ENCODE peak calls at places on chromosomes 3 and 15, in six cellular contexts. One of them, this sample, is unnamed.
A peak's percentile ranks its signal among the peaks of the same experiment; 100 is the strongest.

GRCh38 chr15:79724312-79724711 is 172.5 kb downstream of the MTHFS start:
- DNase-seq in endothelial cell of umbilical vein: no peak
- DNase-seq in non-pigmented ciliary epithelial cell: peak; percentile 23
- DNase-seq in HFFc6: peak; percentile 25
- DNase-seq in activated CD8-positive, alpha-beta T cell treated with anti-CD3 and anti-CD28 coated beads, Interleukin-2, amount 10 ng/mL, durations not matched to agents 7 days and 5 days: no peak
- DNase-seq in HL-60: no peak
- DNase-seq in this sample: no peak

GRCh38 chr3:9151240-9151639 is 98.2 kb downstream of the SRGAP3 start:
- DNase-seq in endothelial cell of umbilical vein: no peak
- DNase-seq in non-pigmented ciliary epithelial cell: no peak
- DNase-seq in HFFc6: peak; percentile 22
- DNase-seq in activated CD8-positive, alpha-beta T cell treated with anti-CD3 and anti-CD28 coated beads, Interleukin-2, amount 10 ng/mL, durations not matched to agents 7 days and 5 days: no peak
- DNase-seq in HL-60: no peak
- DNase-seq in this sample: peak; percentile 21

GRCh38 chr3:136604961-136605360 is 147.2 kb downstream of the STAG1 start:
- DNase-seq in endothelial cell of umbilical vein: no peak
- DNase-seq in non-pigmented ciliary epithelial cell: no peak
- DNase-seq in HFFc6: no peak
- DNase-seq in activated CD8-positive, alpha-beta T cell treated with anti-CD3 and anti-CD28 coated beads, Interleukin-2, amount 10 ng/mL, durations not matched to agents 7 days and 5 days: no peak
- DNase-seq in HL-60: no peak
- DNase-seq in this sample: no peak

GRCh38 chr3:126545544-126545943 is 13.2 kb downstream of the C3orf22 start:
- DNase-seq in endothelial cell of umbilical vein: no peak
- DNase-seq in non-pigmented ciliary epithelial cell: no peak
- DNase-seq in HFFc6: no peak
- DNase-seq in activated CD8-positive, alpha-beta T cell treated with anti-CD3 and anti-CD28 coated beads, Interleukin-2, amount 10 ng/mL, durations not matched to agents 7 days and 5 days: no peak
- DNase-seq in HL-60: no peak
- DNase-seq in this sample: no peak

GRCh38 chr3:48564022-48564421 is 441 bp upstream of the UCN2 start:
- DNase-seq in endothelial cell of umbilical vein: peak; percentile 61
- DNase-seq in non-pigmented ciliary epithelial cell: no peak
- DNase-seq in HFFc6: peak; percentile 77
- DNase-seq in activated CD8-positive, alpha-beta T cell treated with anti-CD3 and anti-CD28 coated beads, Interleukin-2, amount 10 ng/mL, durations not matched to agents 7 days and 5 days: peak; percentile 46
- DNase-seq in HL-60: peak; percentile 54
- DNase-seq in this sample: peak; percentile 72

GRCh38 chr15:74642724-74643367 is 27.2 kb downstream of the CLK3 start:
- DNase-seq in endothelial cell of umbilical vein: peak; percentile 87
- DNase-seq in non-pigmented ciliary epithelial cell: peak; percentile 20
- DNase-seq in HFFc6: peak; percentile 19
- DNase-seq in activated CD8-positive, alpha-beta T cell treated with anti-CD3 and anti-CD28 coated beads, Interleukin-2, amount 10 ng/mL, durations not matched to agents 7 days and 5 days: no peak
- DNase-seq in HL-60: no peak
- DNase-seq in this sample: no peak

GRCh38 chr15:98870788-98871187 is 136.8 kb downstream of the PGPEP1L start:
- DNase-seq in endothelial cell of umbilical vein: no peak
- DNase-seq in non-pigmented ciliary epithelial cell: no peak
- DNase-seq in HFFc6: no peak
- DNase-seq in activated CD8-positive, alpha-beta T cell treated with anti-CD3 and anti-CD28 coated beads, Interleukin-2, amount 10 ng/mL, durations not matched to agents 7 days and 5 days: no peak
- DNase-seq in HL-60: no peak
- DNase-seq in this sample: no peak

GRCh38 chr15:101027920-101028319 is 108.8 kb downstream of the LRRK1 start:
- DNase-seq in endothelial cell of umbilical vein: no peak
- DNase-seq in non-pigmented ciliary epithelial cell: no peak
- DNase-seq in HFFc6: no peak
- DNase-seq in activated CD8-positive, alpha-beta T cell treated with anti-CD3 and anti-CD28 coated beads, Interleukin-2, amount 10 ng/mL, durations not matched to agents 7 days and 5 days: no peak
- DNase-seq in HL-60: no peak
- DNase-seq in this sample: no peak

GRCh38 chr3:193842029-193842782 is 249.2 kb downstream of the OPA1 start:
- DNase-seq in endothelial cell of umbilical vein: no peak
- DNase-seq in non-pigmented ciliary epithelial cell: no peak
- DNase-seq in HFFc6: no peak
- DNase-seq in activated CD8-positive, alpha-beta T cell treated with anti-CD3 and anti-CD28 coated beads, Interleukin-2, amount 10 ng/mL, durations not matched to agents 7 days and 5 days: no peak
- DNase-seq in HL-60: peak; percentile 92
- DNase-seq in this sample: no peak

GRCh38 chr3:149646181-149646766 is 11.6 kb downstream of the WWTR1 start:
- DNase-seq in endothelial cell of umbilical vein: peak; percentile 55
- DNase-seq in non-pigmented ciliary epithelial cell: no peak
- DNase-seq in HFFc6: peak; percentile 76
- DNase-seq in activated CD8-positive, alpha-beta T cell treated with anti-CD3 and anti-CD28 coated beads, Interleukin-2, amount 10 ng/mL, durations not matched to agents 7 days and 5 days: no peak
- DNase-seq in HL-60: no peak
- DNase-seq in this sample: no peak

GRCh38 chr3:30347679-30348216 is 258.7 kb upstream of the TGFBR2 start:
- DNase-seq in endothelial cell of umbilical vein: peak; percentile 84
- DNase-seq in non-pigmented ciliary epithelial cell: peak; percentile 83
- DNase-seq in HFFc6: peak; percentile 96
- DNase-seq in activated CD8-positive, alpha-beta T cell treated with anti-CD3 and anti-CD28 coated beads, Interleukin-2, amount 10 ng/mL, durations not matched to agents 7 days and 5 days: peak; percentile 69
- DNase-seq in HL-60: no peak
- DNase-seq in this sample: peak; percentile 66

GRCh38 chr3:129626744-129627349 is 20.4 kb upstream of the PLXND1 start:
- DNase-seq in endothelial cell of umbilical vein: peak; percentile 74
- DNase-seq in non-pigmented ciliary epithelial cell: no peak
- DNase-seq in HFFc6: peak; percentile 73
- DNase-seq in activated CD8-positive, alpha-beta T cell treated with anti-CD3 and anti-CD28 coated beads, Interleukin-2, amount 10 ng/mL, durations not matched to agents 7 days and 5 days: peak; percentile 76
- DNase-seq in HL-60: peak; percentile 91
- DNase-seq in this sample: peak; percentile 65

GRCh38 chr3:5194801-5195509 is 7.4 kb downstream of the EDEM1 start:
- DNase-seq in endothelial cell of umbilical vein: peak; percentile 87
- DNase-seq in non-pigmented ciliary epithelial cell: peak; percentile 76
- DNase-seq in HFFc6: peak; percentile 86
- DNase-seq in activated CD8-positive, alpha-beta T cell treated with anti-CD3 and anti-CD28 coated beads, Interleukin-2, amount 10 ng/mL, durations not matched to agents 7 days and 5 days: peak; percentile 70
- DNase-seq in HL-60: peak; percentile 68
- DNase-seq in this sample: no peak

GRCh38 chr3:187858086-187858485 is 112.8 kb upstream of the BCL6 start:
- DNase-seq in endothelial cell of umbilical vein: no peak
- DNase-seq in non-pigmented ciliary epithelial cell: no peak
- DNase-seq in HFFc6: no peak
- DNase-seq in activated CD8-positive, alpha-beta T cell treated with anti-CD3 and anti-CD28 coated beads, Interleukin-2, amount 10 ng/mL, durations not matched to agents 7 days and 5 days: no peak
- DNase-seq in HL-60: no peak
- DNase-seq in this sample: no peak

GRCh38 chr3:18416332-18416731 is 8.8 kb downstream of the SATB1 start:
- DNase-seq in endothelial cell of umbilical vein: no peak
- DNase-seq in non-pigmented ciliary epithelial cell: no peak
- DNase-seq in HFFc6: no peak
- DNase-seq in activated CD8-positive, alpha-beta T cell treated with anti-CD3 and anti-CD28 coated beads, Interleukin-2, amount 10 ng/mL, durations not matched to agents 7 days and 5 days: no peak
- DNase-seq in HL-60: no peak
- DNase-seq in this sample: no peak

GRCh38 chr3:70832811-70833509 is 520.5 kb upstream of the MDFIC2 start:
- DNase-seq in endothelial cell of umbilical vein: no peak
- DNase-seq in non-pigmented ciliary epithelial cell: no peak
- DNase-seq in HFFc6: peak; percentile 50
- DNase-seq in activated CD8-positive, alpha-beta T cell treated with anti-CD3 and anti-CD28 coated beads, Interleukin-2, amount 10 ng/mL, durations not matched to agents 7 days and 5 days: no peak
- DNase-seq in HL-60: no peak
- DNase-seq in this sample: peak; percentile 60

GRCh38 chr3:2810723-2811122 is 299.5 kb downstream of the IL5RA start:
- DNase-seq in endothelial cell of umbilical vein: no peak
- DNase-seq in non-pigmented ciliary epithelial cell: no peak
- DNase-seq in HFFc6: no peak
- DNase-seq in activated CD8-positive, alpha-beta T cell treated with anti-CD3 and anti-CD28 coated beads, Interleukin-2, amount 10 ng/mL, durations not matched to agents 7 days and 5 days: no peak
- DNase-seq in HL-60: no peak
- DNase-seq in this sample: no peak